ENCODE peak calls at places on chromosomes 5 and 9, in six cellular contexts. O is tibial nerve; V is lower lobe of right lung; F is hepatocyte; H is left ventricle myocardium inferior; G is CD8-positive, alpha-beta memory T cell. I is an unnamed sample.

GRCh38 chr9:92965759-92966517 is 18.6 kb downstream of the FGD3 start:
- DNase-seq in O (no peak), G (no peak), H (no peak), V (no peak), F (no peak), I (no peak)

GRCh38 chr5:34682926-34683623 is 26.9 kb downstream of the RAI14 start:
- DNase-seq in H (no peak), F (no peak), O (no peak), V (no peak), G (no peak), I (peak; percentile 85)

GRCh38 chr5:135824541-135825041 is 9.9 kb upstream of the SLC25A48 start:
- DNase-seq in G (no peak), F (no peak), V (no peak), O (no peak), H (no peak), I (no peak)

GRCh38 chr5:158658439-158659230 is 441.1 kb downstream of the EBF1 start:
- DNase-seq in O (no peak), F (no peak), G (no peak), V (no peak), H (no peak), I (peak; percentile 51)

GRCh38 chr5:128905225-128906110 is 59.8 kb upstream of the SLC27A6 start:
- DNase-seq in F (peak; percentile 75), V (no peak), G (peak; percentile 25), O (peak; percentile 51), H (no peak), I (peak; percentile 35)

GRCh38 chr9:69750085-69750484 is 9.7 kb downstream of the PTAR1 start:
- DNase-seq in H (no peak), V (no peak), O (no peak), G (no peak), F (no peak), I (no peak)

GRCh38 chr5:37921452-37921851 is 81.6 kb upstream of the GDNF start:
- DNase-seq in G (no peak), O (no peak), F (no peak), V (no peak), H (no peak), I (no peak)

GRCh38 chr9:136511670-136512592 is 29.1 kb upstream of the SEC16A start:
- DNase-seq in V (peak; percentile 72), H (peak; percentile 84), G (no peak), O (peak; percentile 37), F (no peak), I (no peak)

GRCh38 chr5:14069021-14069420 is 74.1 kb upstream of the TRIO start:
- DNase-seq in O (no peak), H (no peak), G (no peak), V (no peak), F (no peak), I (no peak)

GRCh38 chr5:127608077-127608660 is 40.7 kb upstream of the CTXN3 start:
- DNase-seq in O (no peak), H (no peak), V (no peak), F (no peak), G (no peak), I (no peak)

GRCh38 chr5:94432499-94432898 is 185.9 kb downstream of the KIAA0825 start:
- DNase-seq in V (no peak), O (peak; percentile 32), H (no peak), G (no peak), F (peak; percentile 18), I (peak; percentile 7)

GRCh38 chr9:975740-976257 is 656 bp upstream of the DMRT3 start:
- DNase-seq in O (no peak), V (no peak), F (no peak), H (no peak), G (no peak), I (no peak)

GRCh38 chr5:115844321-115844817 is 2.6 kb downstream of the AP3S1 start:
- DNase-seq in O (no peak), F (no peak), V (no peak), G (no peak), H (no peak), I (no peak)
- H3K27ac ChIP-seq in O (no peak overlapping the region), F (no peak overlapping the region), V (no peak overlapping the region), G (no peak overlapping the region), H (peak overlapping the region; percentile 97), I (no peak overlapping the region)

GRCh38 chr5:96932026-96932425 is 3.9 kb upstream of the LNPEP start:
- DNase-seq in F (no peak), O (no peak), V (no peak), H (no peak), G (no peak), I (no peak)

GRCh38 chr5:96934695-96935555 is 955 bp upstream of the LNPEP start:
- DNase-seq in O (peak; percentile 85), F (peak; percentile 96), H (peak; percentile 93), V (peak; percentile 96), G (peak; percentile 99), I (peak; percentile 92)

GRCh38 chr5:96935556-96936430 is at the start of gene LNPEP:
- DNase-seq in V (peak; percentile 97), O (peak; percentile 91), G (peak; percentile 95), H (peak; percentile 96), F (peak; percentile 98), I (peak; percentile 97)

GRCh38 chr5:96934291-96934694 is 1.6 kb upstream of the LNPEP start:
- DNase-seq in G (no peak), V (no peak), O (no peak), H (no peak), F (peak; percentile 23), I (no peak)

DNA sequence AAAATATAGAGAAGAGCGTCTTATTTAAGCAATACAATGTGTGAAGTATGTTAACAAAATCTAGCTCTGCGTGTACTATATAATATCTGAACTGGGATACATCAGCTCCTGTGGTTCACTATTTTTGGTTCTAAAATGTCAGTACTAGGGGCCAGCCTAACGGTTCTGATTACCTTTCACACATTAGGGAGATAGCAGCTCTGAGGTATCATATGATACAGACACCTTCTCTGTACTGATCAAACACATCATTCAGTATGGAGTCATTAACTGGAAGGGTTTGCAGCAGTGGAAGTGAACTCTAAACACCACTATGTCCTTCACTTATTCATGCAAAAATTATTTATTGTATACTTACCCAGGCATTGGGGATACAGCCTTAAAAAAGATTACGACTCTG is 2.1 kb upstream of the LNPEP start:
- DNase-seq in O (no peak), F (no peak), H (no peak), G (peak; percentile 14), V (no peak), I (no peak)
- H3K4me3 ChIP-seq in O (peak overlapping the region; percentile 91), F (peak overlapping the region; percentile 53), H (peak overlapping the region; percentile 88), G (peak overlapping the region; percentile 83), V (peak overlapping the region; percentile 93), I (peak overlapping the region; percentile 72)

DNA sequence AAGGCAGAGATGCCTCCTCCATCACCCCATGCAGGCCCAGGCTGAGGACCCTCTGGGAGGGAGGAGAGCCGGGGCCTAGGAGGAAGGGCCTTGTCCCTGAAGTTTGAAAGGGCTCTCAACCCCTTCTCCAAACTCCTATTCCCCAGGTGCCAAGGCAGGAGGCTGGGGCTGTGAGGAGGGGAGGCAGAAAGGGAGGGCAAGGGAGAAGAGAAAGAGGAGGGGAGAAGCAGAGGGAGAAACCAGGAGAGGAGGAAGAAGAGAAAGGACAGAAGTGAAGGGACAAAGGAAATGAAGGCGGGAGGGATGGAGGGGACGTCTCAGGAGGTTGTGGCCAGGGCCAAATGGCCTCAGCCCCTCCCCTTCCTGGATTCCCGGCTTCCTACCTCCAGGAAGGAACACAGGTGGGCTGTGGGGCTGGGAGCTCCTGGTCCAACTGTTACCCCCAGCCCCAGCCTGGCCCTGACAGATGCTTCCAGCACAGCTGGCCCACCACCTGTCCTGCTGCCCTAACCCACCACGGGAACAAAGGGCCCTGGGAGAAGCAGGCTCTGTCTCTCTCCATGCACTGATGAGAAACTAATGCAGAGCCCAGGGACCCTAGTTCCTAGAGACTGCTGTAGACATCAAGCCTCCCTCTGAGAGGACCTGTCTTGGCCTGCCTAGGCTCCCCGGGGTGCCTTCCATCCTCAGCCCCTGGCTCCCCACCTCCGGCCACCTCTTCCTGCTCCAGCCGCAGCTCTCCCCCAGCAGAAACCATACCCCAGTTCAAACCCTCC is 3.5 kb downstream of the DBN1 start:
- DNase-seq in G (no peak), H (no peak), V (no peak), F (no peak), O (no peak), I (no peak)
- H3K27ac ChIP-seq in G (no peak overlapping the region), H (peak overlapping the region; percentile 92), V (no peak overlapping the region), F (no peak overlapping the region), O (peak overlapping the region; percentile 14), I (peak overlapping the region; percentile 51)

GRCh38 chr5:177122566-177122965 is 11.0 kb upstream of the NSD1 start:
- DNase-seq in G (no peak), O (no peak), V (no peak), F (no peak), H (no peak), I (no peak)

GRCh38 chr5:177126771-177127170 is 6.8 kb upstream of the NSD1 start:
- DNase-seq in F (no peak), O (no peak), G (no peak), V (no peak), H (no peak), I (no peak)

GRCh38 chr5:177123789-177124485 is 9.6 kb upstream of the NSD1 start:
- DNase-seq in V (no peak), O (no peak), H (no peak), F (no peak), G (no peak), I (no peak)

GRCh38 chr5:177128551-177128976 is 5.0 kb upstream of the NSD1 start:
- DNase-seq in F (no peak), O (no peak), H (no peak), V (no peak), G (peak; percentile 36), I (no peak)

DNA sequence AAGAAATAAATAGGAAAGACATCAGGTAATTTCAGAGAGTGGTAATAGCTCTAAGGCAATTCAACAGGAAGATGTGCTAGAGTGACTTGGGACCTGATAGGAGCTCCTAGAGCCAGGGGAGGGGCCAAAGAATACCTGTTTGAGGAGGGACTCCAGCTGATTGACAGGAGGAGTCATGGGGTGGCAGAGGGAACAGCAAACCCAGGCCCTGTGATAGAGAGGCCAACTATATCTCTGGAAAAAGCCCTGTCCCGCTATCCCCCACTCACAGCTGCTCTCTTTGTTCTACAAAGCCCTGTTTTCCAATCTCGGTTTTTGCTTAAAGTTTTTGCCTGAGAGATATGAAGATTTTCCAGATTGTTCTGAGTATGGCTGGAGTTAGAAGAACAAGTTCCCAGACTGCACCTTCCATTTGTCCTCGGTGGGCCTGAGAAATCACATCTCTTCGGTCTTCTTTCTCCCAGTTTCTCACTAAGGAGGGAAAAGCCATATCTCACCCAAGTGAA is 9.0 kb upstream of the NSD1 start:
- DNase-seq in H (no peak), O (no peak), V (no peak), F (no peak), G (no peak), I (no peak)
- H3K4me3 ChIP-seq in H (no peak overlapping the region), O (no peak overlapping the region), V (no peak overlapping the region), F (no peak overlapping the region), G (no peak overlapping the region), I (no peak overlapping the region)

I was measured in SJCRH30.